ENCODE peak calls at places on chromosomes 12 and 14, in eight cellular contexts. Y, Z, V, X, W, Q, G and C are unnamed samples.

GRCh38 chr12:131176926-131177325 is 223.2 kb downstream of the ADGRD1 start:
- DNase-seq in G (no peak), Q (no peak), Y (no peak), W (no peak), V (no peak), X (no peak), Z (no peak), C (no peak)

GRCh38 chr14:23564181-23564812 is 3.3 kb downstream of the AP1G2 start:
- DNase-seq in Q (no peak), V (no peak), X (no peak), Y (no peak), G (no peak), W (no peak), Z (no peak), C (no peak)

GRCh38 chr14:61472801-61473376 is 151.5 kb downstream of the PRKCH start:
- DNase-seq in Y (no peak), G (no peak), Q (no peak), W (no peak), Z (no peak), V (no peak), X (no peak), C (no peak)

GRCh38 chr12:46667547-46667946 is 158.2 kb downstream of the SLC38A4 start:
- DNase-seq in W (no peak), Q (peak; percentile 45), Y (no peak), V (no peak), X (no peak), G (no peak), Z (no peak), C (no peak)

GRCh38 chr12:75666980-75667359 is 155.6 kb upstream of the KRR1 start:
- DNase-seq in X (no peak), Q (peak; percentile 52), V (peak; percentile 27), Y (no peak), G (no peak), W (no peak), Z (no peak), C (no peak)

GRCh38 chr14:68881396-68881795 is 88.5 kb upstream of the ZFP36L1 start:
- DNase-seq in Z (no peak), X (no peak), G (no peak), Q (no peak), W (no peak), Y (no peak), V (no peak), C (no peak)

GRCh38 chr12:4281173-4281654 is 7.7 kb downstream of the CCND2 start:
- DNase-seq in Y (no peak), Z (no peak), Q (no peak), V (no peak), X (no peak), G (no peak), W (no peak), C (no peak)

GRCh38 chr14:76376001-76376404 is at the start of gene ESRRB:
- DNase-seq in V (peak; percentile 74), X (no peak), W (peak; percentile 36), G (no peak), Y (no peak), Z (no peak), Q (peak; percentile 11), C (no peak)

GRCh38 chr14:93728651-93729016 is 59.7 kb downstream of the PRIMA1 start:
- DNase-seq in Z (no peak), Q (no peak), X (no peak), G (no peak), V (no peak), W (no peak), Y (no peak), C (no peak)

GRCh38 chr14:64889352-64889751 is 9.6 kb upstream of the SPTB start:
- DNase-seq in V (no peak), Q (no peak), Z (no peak), Y (no peak), W (no peak), G (no peak), X (no peak), C (no peak)

GRCh38 chr14:64891839-64892375 is 12.2 kb upstream of the SPTB start:
- DNase-seq in W (peak; percentile 38), G (no peak), Q (peak; percentile 43), Y (no peak), X (no peak), Z (no peak), V (peak; percentile 72), C (no peak)

GRCh38 chr14:64885555-64885954 is 5.8 kb upstream of the SPTB start:
- DNase-seq in G (no peak), Y (no peak), V (no peak), X (no peak), Q (no peak), Z (no peak), W (no peak), C (no peak)

GRCh38 chr14:64891173-64891838 is 11.6 kb upstream of the SPTB start:
- DNase-seq in Z (no peak), V (no peak), W (no peak), Q (no peak), G (no peak), Y (no peak), X (no peak), C (no peak)
- H3K27ac ChIP-seq in Z (no peak overlapping the region), V (no peak overlapping the region), W (no peak overlapping the region), Q (no peak overlapping the region), G (no peak overlapping the region), Y (no peak overlapping the region), X (no peak overlapping the region), C (no peak overlapping the region)

GRCh38 chr12:51820721-51821422 is 27.6 kb downstream of the FIGNL2 start:
- DNase-seq in W (peak; percentile 27), Q (no peak), Z (no peak), V (peak; percentile 78), Y (peak; percentile 73), X (no peak), G (peak; percentile 65), C (peak; percentile 74)
- H3K27ac ChIP-seq in W (no peak overlapping the region), Q (no peak overlapping the region), Z (no peak overlapping the region), V (peak overlapping the region; percentile 82), Y (peak overlapping the region; percentile 62), X (peak overlapping the region; percentile 29), G (peak overlapping the region; percentile 31), C (peak overlapping the region; percentile 68)

DNA sequence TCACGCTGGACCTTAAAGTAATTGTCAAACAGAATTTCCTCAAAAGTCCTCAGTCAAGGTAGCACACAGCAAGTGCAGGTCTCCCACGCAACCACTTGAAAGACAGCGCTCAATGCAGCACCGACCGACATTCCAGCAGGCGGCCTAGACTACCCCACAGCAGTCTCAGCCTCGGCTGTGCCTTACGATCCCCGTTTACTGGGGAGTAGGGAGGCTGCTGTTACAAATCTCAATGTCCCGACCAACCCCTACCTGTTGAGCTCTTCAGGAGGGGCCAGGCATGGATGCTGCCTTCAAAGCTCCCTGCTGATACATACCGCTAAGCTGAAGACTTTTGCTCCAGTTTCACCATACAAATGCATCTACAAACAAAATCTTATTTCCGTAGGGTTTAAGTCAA is 21.8 kb downstream of the VPS37B start:
- DNase-seq in Z (no peak), Y (no peak), V (no peak), X (no peak), Q (no peak), G (no peak), W (no peak), C (no peak)
- H3K27ac ChIP-seq in Z (peak overlapping the region; percentile 100), Y (peak overlapping the region; percentile 92), V (peak overlapping the region; percentile 7), X (no peak overlapping the region), Q (no peak overlapping the region), G (no peak overlapping the region), W (peak overlapping the region; percentile 95), C (no peak overlapping the region)

DNA sequence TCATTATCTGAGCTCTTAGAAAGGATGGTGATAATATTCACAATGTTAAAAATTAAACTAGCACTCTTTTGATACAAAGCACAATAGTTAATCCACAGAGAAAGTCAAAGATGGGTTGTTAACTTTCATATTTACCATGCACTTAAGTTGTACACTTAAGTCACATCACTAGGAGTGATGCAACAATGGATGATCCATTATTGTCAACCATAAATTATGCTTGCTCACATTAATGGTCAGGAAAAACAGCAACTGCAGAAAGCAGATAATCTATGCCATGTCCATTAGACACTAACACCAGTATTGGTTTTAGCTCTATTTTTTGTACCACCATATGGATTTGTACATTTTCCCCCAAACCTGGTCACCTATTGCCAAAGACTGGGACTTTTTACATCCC is 195.5 kb downstream of the FOXA1 start:
- DNase-seq in G (no peak), Z (no peak), Q (no peak), Y (no peak), X (no peak), V (no peak), W (no peak), C (no peak)
- H3K27ac ChIP-seq in G (no peak overlapping the region), Z (no peak overlapping the region), Q (no peak overlapping the region), Y (no peak overlapping the region), X (no peak overlapping the region), V (no peak overlapping the region), W (no peak overlapping the region), C (no peak overlapping the region)

GRCh38 chr14:100313045-100313400 is 6.8 kb upstream of the SLC25A29 start:
- DNase-seq in Y (no peak), Q (no peak), W (no peak), G (no peak), X (no peak), Z (no peak), V (no peak), C (no peak)
- H3K27ac ChIP-seq in Y (no peak overlapping the region), Q (no peak overlapping the region), W (no peak overlapping the region), G (no peak overlapping the region), X (no peak overlapping the region), Z (no peak overlapping the region), V (no peak overlapping the region), C (no peak overlapping the region)

GRCh38 chr14:75126121-75126544 is 715 bp downstream of the NEK9 start:
- DNase-seq in Y (no peak), W (peak; percentile 8), V (peak; percentile 22), G (no peak), X (no peak), Q (no peak), Z (no peak), C (no peak)
- H3K27ac ChIP-seq in Y (peak overlapping the region; percentile 94), W (peak overlapping the region; percentile 92), V (peak overlapping the region; percentile 83), G (peak overlapping the region; percentile 97), X (peak overlapping the region; percentile 88), Q (peak overlapping the region; percentile 85), Z (peak overlapping the region; percentile 89), C (peak overlapping the region; percentile 92)